ENCODE peak calls at places on chromosomes 1 and 21, in four cellular contexts. One of them, this sample, is unnamed.

GRCh38 chr1:180231506-180232420 is 1.7 kb downstream of the LHX4 start:
- DNase-seq in vagina: no peak
- DNase-seq in GM12878: no peak
- DNase-seq in ovary: no peak
- DNase-seq in this sample: peak; percentile 90

GRCh38 chr1:211543003-211543402 is 36.0 kb downstream of the SLC30A1 start:
- DNase-seq in vagina: no peak
- DNase-seq in GM12878: no peak
- DNase-seq in ovary: no peak
- DNase-seq in this sample: no peak

GRCh38 chr1:15322648-15323350 is 75.8 kb downstream of the FHAD1 start:
- DNase-seq in GM12878: no peak
- DNase-seq in vagina: no peak
- DNase-seq in ovary: no peak
- DNase-seq in this sample: peak; percentile 26

GRCh38 chr1:22143065-22143514 is at the start of gene WNT4:
- DNase-seq in ovary: peak; percentile 62
- DNase-seq in GM12878: no peak
- DNase-seq in vagina: no peak
- DNase-seq in this sample: peak; percentile 60

GRCh38 chr1:165580931-165581871 is 37.4 kb downstream of the LRRC52 start:
- DNase-seq in GM12878: no peak
- DNase-seq in ovary: no peak
- DNase-seq in vagina: no peak
- DNase-seq in this sample: no peak

GRCh38 chr1:176745945-176746344 is 283.0 kb downstream of the PAPPA2 start:
- DNase-seq in ovary: no peak
- DNase-seq in GM12878: no peak
- DNase-seq in vagina: no peak
- DNase-seq in this sample: no peak

GRCh38 chr1:16138772-16139221 is 17.1 kb downstream of the EPHA2 start:
- DNase-seq in vagina: no peak
- DNase-seq in GM12878: no peak
- DNase-seq in ovary: no peak
- DNase-seq in this sample: peak; percentile 52

GRCh38 chr21:18253252-18253651 is 8.6 kb downstream of the CHODL start:
- DNase-seq in ovary: no peak
- DNase-seq in vagina: no peak
- DNase-seq in GM12878: no peak
- DNase-seq in this sample: no peak

GRCh38 chr1:89865498-89866385 is 44.9 kb downstream of the LRRC8D start:
- DNase-seq in vagina: no peak
- DNase-seq in ovary: no peak
- DNase-seq in GM12878: no peak
- DNase-seq in this sample: no peak

GRCh38 chr1:114671939-114672275 is 2.1 kb upstream of the DENND2C start:
- DNase-seq in vagina: no peak
- DNase-seq in GM12878: no peak
- DNase-seq in ovary: no peak
- DNase-seq in this sample: no peak

GRCh38 chr1:119544165-119544762 is 37.3 kb downstream of the HSD3B1 start:
- DNase-seq in GM12878: no peak
- DNase-seq in vagina: no peak
- DNase-seq in ovary: no peak
- DNase-seq in this sample: no peak

GRCh38 chr1:42163114-42163513 is 1.4 kb downstream of the GUCA2A start:
- DNase-seq in GM12878: no peak
- DNase-seq in vagina: no peak
- DNase-seq in ovary: no peak
- DNase-seq in this sample: no peak

GRCh38 chr1:91948501-91949355 is 473 bp upstream of the BRDT start:
- DNase-seq in ovary: no peak
- DNase-seq in vagina: no peak
- DNase-seq in GM12878: no peak
- DNase-seq in this sample: no peak

GRCh38 chr1:1899266-1899966 is 8.5 kb upstream of the GNB1 start:
- DNase-seq in GM12878: no peak
- DNase-seq in ovary: no peak
- DNase-seq in vagina: no peak
- DNase-seq in this sample: no peak

GRCh38 chr1:100794719-100795645 is 75.4 kb downstream of the VCAM1 start:
- DNase-seq in vagina: no peak
- DNase-seq in ovary: no peak
- DNase-seq in GM12878: no peak
- DNase-seq in this sample: no peak

GRCh38 chr1:1922782-1923680 is 4.0 kb upstream of the TMEM52 start:
- DNase-seq in GM12878: no peak
- DNase-seq in vagina: no peak
- DNase-seq in ovary: no peak
- DNase-seq in this sample: peak; percentile 36

GRCh38 chr21:46393941-46394818 is 64.5 kb upstream of the DIP2A start:
- DNase-seq in vagina: no peak
- DNase-seq in GM12878: no peak
- DNase-seq in ovary: no peak
- DNase-seq in this sample: no peak

GRCh38 chr1:52632732-52633290 is at the start of gene SHISAL2A:
- DNase-seq in vagina: no peak
- DNase-seq in GM12878: no peak
- DNase-seq in ovary: no peak
- DNase-seq in this sample: no peak

GRCh38 chr1:66278260-66279046 is 255.5 kb upstream of the SGIP1 start:
- DNase-seq in vagina: no peak
- DNase-seq in ovary: no peak
- DNase-seq in GM12878: peak; percentile 42
- DNase-seq in this sample: no peak

GRCh38 chr1:162035241-162035640 is 11.6 kb upstream of the OLFML2B start:
- DNase-seq in vagina: no peak
- DNase-seq in ovary: no peak
- DNase-seq in GM12878: no peak
- DNase-seq in this sample: peak; percentile 36

GRCh38 chr1:33370286-33370685 is 49.4 kb upstream of the A3GALT2 start:
- DNase-seq in GM12878: no peak
- DNase-seq in vagina: no peak
- DNase-seq in ovary: no peak
- DNase-seq in this sample: no peak

GRCh38 chr1:55823521-55824296 is 608.5 kb upstream of the USP24 start:
- DNase-seq in ovary: no peak
- DNase-seq in vagina: no peak
- DNase-seq in GM12878: no peak
- DNase-seq in this sample: no peak

GRCh38 chr21:16134134-16134533 is 404.4 kb downstream of the USP25 start:
- DNase-seq in GM12878: no peak
- DNase-seq in vagina: no peak
- DNase-seq in ovary: no peak
- DNase-seq in this sample: no peak

GRCh38 chr1:167453156-167453555 is 65.2 kb downstream of the CD247 start:
- DNase-seq in ovary: no peak
- DNase-seq in vagina: no peak
- DNase-seq in GM12878: no peak
- DNase-seq in this sample: no peak

GRCh38 chr1:78687914-78688313 is 38.3 kb downstream of the IFI44 start:
- DNase-seq in vagina: no peak
- DNase-seq in ovary: no peak
- DNase-seq in GM12878: no peak
- DNase-seq in this sample: no peak

GRCh38 chr21:39612233-39613028 is at the start of gene B3GALT5:
- DNase-seq in GM12878: no peak
- DNase-seq in vagina: no peak
- DNase-seq in ovary: peak; percentile 36
- DNase-seq in this sample: no peak

GRCh38 chr1:57843760-57844159 is 419.9 kb upstream of the DAB1 start:
- DNase-seq in GM12878: no peak
- DNase-seq in vagina: no peak
- DNase-seq in ovary: no peak
- DNase-seq in this sample: no peak

GRCh38 chr1:172167801-172168596 is 252.5 kb upstream of the C1orf105 start:
- DNase-seq in vagina: no peak
- DNase-seq in GM12878: no peak
- DNase-seq in ovary: no peak
- DNase-seq in this sample: no peak

GRCh38 chr1:59052194-59052593 is 244.7 kb upstream of the FGGY start:
- DNase-seq in GM12878: no peak
- DNase-seq in vagina: no peak
- DNase-seq in ovary: no peak
- DNase-seq in this sample: no peak

GRCh38 chr1:3796215-3797193 is at the start of gene LRRC47:
- DNase-seq in GM12878: peak; percentile 58
- DNase-seq in vagina: no peak
- DNase-seq in ovary: peak; percentile 90
- DNase-seq in this sample: peak; percentile 84
- TF ChIP-seq POLR2A in GM12878: peak; percentile 95
- TF ChIP-seq POLR2A in vagina: no peak
- TF ChIP-seq POLR2A in ovary: peak; percentile 45
- TF ChIP-seq POLR2A in this sample: peak; percentile 35

GRCh38 chr1:47211796-47212269 is 20.2 kb downstream of the TAL1 start:
- DNase-seq in ovary: no peak
- DNase-seq in GM12878: no peak
- DNase-seq in vagina: no peak
- DNase-seq in this sample: no peak
- TF ChIP-seq POLR2A in ovary: no peak
- TF ChIP-seq POLR2A in GM12878: no peak
- TF ChIP-seq POLR2A in vagina: no peak
- TF ChIP-seq POLR2A in this sample: no peak

DNA sequence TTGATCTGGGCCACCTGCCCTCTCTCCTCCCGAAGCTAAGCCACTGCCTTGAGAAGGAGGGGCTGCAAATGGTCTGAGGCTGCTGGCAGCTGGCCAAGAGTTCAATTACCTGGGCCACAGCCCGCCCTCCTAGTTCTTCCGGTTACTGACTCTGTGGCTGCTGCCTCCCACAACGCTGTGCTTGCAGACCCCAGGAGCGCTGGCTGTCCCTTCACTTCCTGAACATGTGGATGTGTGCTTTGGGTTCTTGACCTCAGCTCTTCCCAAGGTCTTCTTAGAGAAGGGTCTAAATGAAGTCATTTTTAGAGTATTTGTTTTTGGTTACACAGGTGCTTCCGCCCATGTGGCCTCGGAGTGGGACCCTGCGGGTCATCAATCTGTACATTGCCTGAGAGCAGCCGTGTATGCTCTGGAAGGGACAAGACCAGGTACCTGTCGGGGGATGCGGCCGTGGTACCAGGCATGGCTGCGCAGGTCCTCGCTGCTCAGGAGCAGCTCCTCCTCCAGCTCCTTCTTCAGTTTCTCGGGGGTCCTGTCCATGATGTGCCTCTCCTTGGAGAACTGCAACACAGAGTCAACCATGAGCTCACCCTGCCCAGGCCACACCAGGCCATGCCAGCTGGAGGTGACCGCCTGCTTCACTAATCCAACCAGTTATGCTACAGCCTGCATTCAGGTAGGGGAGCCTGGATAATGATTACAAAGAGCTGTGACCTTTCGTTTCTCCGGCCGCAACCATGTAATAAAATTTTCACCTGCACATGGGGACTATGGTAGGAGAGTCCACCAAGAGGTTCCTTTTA is 89.6 kb downstream of the BCAR3 start:
- DNase-seq in vagina: no peak
- DNase-seq in ovary: no peak
- DNase-seq in GM12878: peak; percentile 46
- DNase-seq in this sample: no peak
- TF ChIP-seq POLR2A in vagina: no peak
- TF ChIP-seq POLR2A in ovary: no peak
- TF ChIP-seq POLR2A in GM12878: no peak
- TF ChIP-seq POLR2A in this sample: no peak

GRCh38 chr1:198948895-198949659 is 310.2 kb downstream of the PTPRC start:
- DNase-seq in ovary: no peak
- DNase-seq in GM12878: no peak
- DNase-seq in vagina: no peak
- DNase-seq in this sample: no peak

GRCh38 chr1:198947456-198947855 is 308.6 kb downstream of the PTPRC start:
- DNase-seq in vagina: no peak
- DNase-seq in GM12878: no peak
- DNase-seq in ovary: no peak
- DNase-seq in this sample: no peak

GRCh38 chr1:198955085-198955484 is 316.2 kb downstream of the PTPRC start:
- DNase-seq in vagina: no peak
- DNase-seq in ovary: no peak
- DNase-seq in GM12878: no peak
- DNase-seq in this sample: no peak

DNA sequence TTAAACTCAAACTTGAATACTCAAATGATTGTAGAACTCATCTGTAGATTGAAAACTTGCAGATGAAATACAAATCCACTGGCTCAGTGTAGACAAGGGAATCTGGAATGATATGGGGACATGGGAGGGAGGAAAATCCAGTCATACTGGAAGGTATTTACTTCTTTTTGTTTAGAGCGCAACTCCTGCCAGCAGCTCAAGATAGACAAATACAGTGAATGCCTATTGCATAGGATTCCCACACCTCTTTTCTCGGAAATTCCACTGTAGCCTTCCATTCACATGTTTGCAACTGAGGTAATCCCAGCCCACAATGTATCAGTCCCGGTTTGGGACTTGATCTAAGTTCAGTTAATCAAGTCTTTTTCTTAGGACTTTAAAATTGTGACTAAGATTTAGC is 311.2 kb downstream of the PTPRC start:
- DNase-seq in GM12878: no peak
- DNase-seq in ovary: no peak
- DNase-seq in vagina: no peak
- DNase-seq in this sample: no peak
- TF ChIP-seq POLR2A in GM12878: no peak
- TF ChIP-seq POLR2A in ovary: no peak
- TF ChIP-seq POLR2A in vagina: no peak
- TF ChIP-seq POLR2A in this sample: no peak

GRCh38 chr1:220272047-220272840 is at the start of gene RAB3GAP2:
- DNase-seq in vagina: no peak
- DNase-seq in GM12878: peak; percentile 89
- DNase-seq in ovary: peak; percentile 92
- DNase-seq in this sample: peak; percentile 89
- TF ChIP-seq POLR2A in vagina: no peak
- TF ChIP-seq POLR2A in GM12878: peak; percentile 97
- TF ChIP-seq POLR2A in ovary: peak; percentile 54
- TF ChIP-seq POLR2A in this sample: peak; percentile 86

GRCh38 chr1:154272217-154272998 is at the start of gene HAX1:
- DNase-seq in GM12878: peak; percentile 100
- DNase-seq in vagina: no peak
- DNase-seq in ovary: peak; percentile 93
- DNase-seq in this sample: peak; percentile 79
- TF ChIP-seq POLR2A in GM12878: peak; percentile 86
- TF ChIP-seq POLR2A in vagina: no peak
- TF ChIP-seq POLR2A in ovary: peak; percentile 79
- TF ChIP-seq POLR2A in this sample: peak; percentile 71

DNA sequence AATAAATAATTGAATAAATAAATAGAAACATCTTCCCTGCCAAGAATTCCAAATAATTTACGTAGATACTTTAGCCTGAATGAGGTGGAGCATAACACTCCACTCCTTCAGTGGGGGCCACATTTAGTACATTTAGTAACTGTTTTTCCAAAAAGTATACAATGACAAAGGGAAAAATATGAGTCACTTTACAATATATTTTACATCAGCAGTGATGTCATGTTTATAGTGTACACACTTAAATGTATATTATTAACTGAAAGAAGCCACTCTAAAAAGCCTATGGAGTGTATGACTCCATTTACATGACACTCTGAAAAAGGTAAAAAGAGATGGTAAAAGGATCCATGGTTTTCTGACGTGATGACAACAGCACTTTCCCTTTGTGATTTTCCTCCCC is 344.5 kb upstream of the GREM2 start:
- DNase-seq in vagina: no peak
- DNase-seq in GM12878: no peak
- DNase-seq in ovary: no peak
- DNase-seq in this sample: no peak
- TF ChIP-seq POLR2A in vagina: no peak
- TF ChIP-seq POLR2A in GM12878: no peak
- TF ChIP-seq POLR2A in ovary: no peak
- TF ChIP-seq POLR2A in this sample: no peak

This sample was measured in H54.